ENCODE peak calls at places on chromosomes 3 and 15, in eight cellular contexts. M is Peyer's patch, Y is AG09309, Q is progenitor cell of endocrine pancreas, A is endothelial cell of umbilical vein, J is endothelial cell, T is adrenal gland, U is H1. F is an unnamed sample.

GRCh38 chr3:278300-279064 is 81.9 kb downstream of the CHL1 start:
- DNase-seq in M (no peak), Y (no peak), Q (no peak), A (no peak), J (no peak), T (no peak), U (no peak), F (no peak)

GRCh38 chr3:4162132-4162531 is 141.0 kb upstream of the SETMAR start:
- DNase-seq in M (no peak), Y (no peak), Q (no peak), A (no peak), J (no peak), T (no peak), U (no peak), F (no peak)

GRCh38 chr15:48285329-48286214 is 45.7 kb upstream of the DUT start:
- DNase-seq in M (no peak), Y (peak), Q (peak), A (peak), J (peak), T (peak), U (no peak), F (no peak)

GRCh38 chr15:65258863-65259262 is 27.8 kb downstream of the PARP16 start:
- DNase-seq in M (no peak), Y (peak), Q (no peak), A (no peak), J (no peak), T (no peak), U (no peak), F (no peak)

GRCh38 chr3:180408654-180409053 is 193.3 kb upstream of the TTC14 start:
- DNase-seq in M (no peak), Y (no peak), Q (no peak), A (peak), J (no peak), T (no peak), U (no peak), F (no peak)

GRCh38 chr15:78671626-78672211 is 30.7 kb upstream of the CHRNB4 start:
- DNase-seq in M (no peak), Y (no peak), Q (no peak), A (no peak), J (no peak), T (peak), U (peak), F (no peak)

GRCh38 chr15:83475551-83475950 is 28.4 kb downstream of the SH3GL3 start:
- DNase-seq in M (no peak), Y (no peak), Q (no peak), A (no peak), J (no peak), T (no peak), U (no peak), F (no peak)

GRCh38 chr3:107999215-107999775 is 91.5 kb downstream of the CD47 start:
- DNase-seq in M (no peak), Y (no peak), Q (no peak), A (no peak), J (no peak), T (no peak), U (peak), F (no peak)

GRCh38 chr3:11948331-11948730 is 55.9 kb upstream of the SYN2 start:
- DNase-seq in M (no peak), Y (no peak), Q (no peak), A (no peak), J (no peak), T (no peak), U (no peak), F (no peak)

GRCh38 chr3:43364494-43364893 is 78.2 kb downstream of the SNRK start:
- DNase-seq in M (no peak), Y (no peak), Q (no peak), A (no peak), J (no peak), T (no peak), U (no peak), F (no peak)

DNA sequence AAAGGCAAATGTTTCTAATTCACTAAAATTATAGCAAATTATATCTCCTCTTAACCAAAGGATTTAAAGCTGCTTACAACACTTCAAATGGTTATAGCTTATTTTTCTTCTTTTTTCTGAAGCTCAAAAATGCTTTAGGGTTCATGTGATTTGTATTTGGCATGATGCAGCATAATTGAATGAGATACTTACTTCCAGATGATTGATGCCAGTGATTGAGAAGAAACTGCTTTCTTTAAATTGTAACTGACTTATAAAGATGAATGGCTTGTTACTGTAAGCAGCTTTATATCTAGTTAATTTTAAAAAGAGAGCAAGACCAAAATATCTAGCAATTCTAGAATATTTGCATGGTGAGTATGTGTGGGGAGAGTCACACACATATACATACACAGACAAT is 270.7 kb upstream of the THRB start:
- DNase-seq in M (no peak), Y (no peak), Q (no peak), A (no peak), J (no peak), T (no peak), U (no peak), F (no peak)
- TF ChIP-seq CTCF in M (no peak), Y (no peak), Q (no peak), A (no peak), J (no peak), T (no peak), U (no peak), F (no peak)

GRCh38 chr15:60829416-60829815 is 350.5 kb upstream of the ICE2 start:
- DNase-seq in M (no peak), Y (no peak), Q (no peak), A (no peak), J (no peak), T (no peak), U (no peak), F (no peak)
- TF ChIP-seq CTCF in M (no peak), Y (peak), Q (no peak), A (no peak), J (no peak), T (no peak), U (no peak), F (no peak)

DNA sequence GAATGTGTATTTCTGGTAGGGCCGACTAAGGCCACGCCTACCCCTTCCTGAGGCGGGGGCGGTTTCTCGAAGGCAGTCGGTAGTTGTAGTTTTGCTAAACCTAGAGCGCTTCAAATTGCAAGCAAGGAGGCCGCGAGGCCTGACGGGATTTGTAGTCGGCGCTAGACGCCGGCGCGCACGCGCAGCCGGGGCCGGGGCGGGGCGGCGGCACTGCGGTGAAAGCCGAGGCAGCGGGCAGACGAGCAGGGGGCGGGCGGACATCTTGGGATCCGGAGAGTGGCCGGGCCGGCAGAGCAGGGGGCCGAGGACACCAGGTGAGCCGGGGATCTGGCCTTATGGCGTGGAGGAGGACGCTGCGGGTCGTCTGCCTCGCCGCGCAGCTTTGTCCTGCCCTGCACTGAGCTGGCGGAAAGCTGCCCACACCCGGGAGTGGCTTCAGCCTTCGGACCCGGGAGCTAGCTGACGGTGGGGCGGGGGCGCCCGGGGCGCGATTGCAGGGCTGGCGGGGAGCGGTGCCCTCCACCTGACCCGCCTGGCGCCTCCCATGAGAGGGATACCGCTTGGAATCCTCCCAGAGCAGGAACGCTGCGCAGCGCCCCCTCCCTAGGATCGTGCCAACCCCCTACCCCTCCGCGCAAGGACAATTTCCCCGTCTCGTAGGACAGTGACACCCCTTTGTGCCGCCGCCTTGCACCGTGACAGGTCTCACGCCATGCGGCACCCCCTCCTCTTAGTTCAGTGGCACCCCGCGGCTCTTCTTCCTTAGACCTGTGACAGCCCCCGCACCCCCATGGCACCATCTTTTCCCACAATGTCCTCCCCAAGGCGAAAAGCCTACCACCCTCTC is at the start of gene AP2M1:
- DNase-seq in M (peak), Y (peak), Q (peak), A (peak), J (peak), T (peak), U (peak), F (peak)
- TF ChIP-seq CTCF in M (no peak), Y (no peak), Q (peak), A (peak), J (no peak), T (no peak), U (peak), F (no peak)

GRCh38 chr3:122859021-122859805 is 64.3 kb downstream of the SLC49A4 start:
- DNase-seq in M (no peak), Y (no peak), Q (no peak), A (no peak), J (no peak), T (no peak), U (no peak), F (no peak)

GRCh38 chr3:122857019-122857418 is 62.1 kb downstream of the SLC49A4 start:
- DNase-seq in M (no peak), Y (peak), Q (no peak), A (no peak), J (no peak), T (no peak), U (no peak), F (no peak)

GRCh38 chr3:122858373-122858772 is 63.5 kb downstream of the SLC49A4 start:
- DNase-seq in M (no peak), Y (no peak), Q (no peak), A (peak), J (no peak), T (no peak), U (no peak), F (no peak)
- TF ChIP-seq CTCF in M (no peak), Y (peak), Q (peak), A (peak), J (no peak), T (peak), U (no peak), F (no peak)

GRCh38 chr3:106343841-106344240 is 475.0 kb upstream of the CBLB start:
- DNase-seq in M (no peak), Y (no peak), Q (no peak), A (no peak), J (no peak), T (no peak), U (no peak), F (no peak)
- TF ChIP-seq CTCF in M (no peak), Y (no peak), Q (no peak), A (no peak), J (no peak), T (no peak), U (no peak), F (no peak)

GRCh38 chr15:31977138-31977537 is 53.2 kb upstream of the CHRNA7 start:
- DNase-seq in M (no peak), Y (no peak), Q (no peak), A (no peak), J (no peak), T (no peak), U (no peak), F (no peak)

GRCh38 chr15:31974154-31974794 is 56.0 kb upstream of the CHRNA7 start:
- DNase-seq in M (no peak), Y (no peak), Q (no peak), A (no peak), J (no peak), T (no peak), U (no peak), F (no peak)

GRCh38 chr15:31974855-31975421 is 55.4 kb upstream of the CHRNA7 start:
- DNase-seq in M (no peak), Y (no peak), Q (peak), A (peak), J (peak), T (peak), U (no peak), F (no peak)

GRCh38 chr15:31977812-31978662 is 52.3 kb upstream of the CHRNA7 start:
- DNase-seq in M (peak), Y (no peak), Q (peak), A (peak), J (peak), T (peak), U (no peak), F (no peak)

GRCh38 chr15:31975446-31976229 is 54.7 kb upstream of the CHRNA7 start:
- DNase-seq in M (peak), Y (no peak), Q (no peak), A (no peak), J (no peak), T (no peak), U (no peak), F (no peak)
- TF ChIP-seq CTCF in M (no peak), Y (no peak), Q (peak), A (no peak), J (no peak), T (no peak), U (peak), F (no peak)

GRCh38 chr3:172524611-172525010 is 1.4 kb upstream of the TNFSF10 start:
- DNase-seq in M (no peak), Y (no peak), Q (no peak), A (no peak), J (no peak), T (no peak), U (no peak), F (no peak)
- TF ChIP-seq CTCF in M (no peak), Y (no peak), Q (no peak), A (no peak), J (no peak), T (no peak), U (no peak), F (no peak)

DNA sequence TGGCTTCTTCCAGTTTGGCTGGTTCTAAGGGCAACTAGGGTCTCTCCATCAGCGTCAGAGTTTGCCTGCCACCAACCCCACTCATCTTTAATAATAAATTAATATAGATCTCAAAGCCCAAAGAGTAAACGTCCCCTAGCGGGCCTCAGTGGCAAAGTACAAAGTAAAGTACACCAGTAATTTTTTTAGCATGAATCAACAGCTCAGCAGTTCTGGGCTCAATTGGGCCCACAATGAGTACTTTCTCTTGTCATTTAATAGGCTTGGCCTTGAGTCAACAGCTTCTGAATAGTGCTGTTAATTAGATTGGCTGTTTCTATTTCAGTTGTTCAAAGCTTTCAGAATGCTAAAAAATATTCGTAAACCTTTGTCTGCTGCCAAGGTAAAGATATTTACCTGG is 89.0 kb upstream of the PFN2 start:
- DNase-seq in M (no peak), Y (no peak), Q (no peak), A (no peak), J (no peak), T (no peak), U (no peak), F (no peak)
- TF ChIP-seq CTCF in M (no peak), Y (no peak), Q (no peak), A (no peak), J (no peak), T (no peak), U (no peak), F (no peak)